ENCODE peak calls at places on chromosomes 16 and 17, in ten cellular contexts. J is lung, X is BJ, B is transverse colon, F is Calu3, K is cardiac fibroblast, R is AG04450, H is uterus, M is osteocyte, N is mucosa of descending colon. Y is an unnamed sample.

GRCh38 chr16:48963901-48964615 is 317.6 kb downstream of the CBLN1 start:
- DNase-seq in J (no peak), X (peak), B (no peak), F (peak), K (peak), R (peak), H (no peak), M (no peak), N (no peak), Y (no peak)

GRCh38 chr17:75109407-75110236 is at the start of gene ARMC7:
- DNase-seq in J (peak), X (peak), B (peak), F (peak), K (peak), R (peak), H (peak), M (peak), N (peak), Y (peak)

GRCh38 chr17:59383893-59384292 is 52.4 kb downstream of the YPEL2 start:
- DNase-seq in J (no peak), X (no peak), B (no peak), F (no peak), K (no peak), R (no peak), H (no peak), M (no peak), N (no peak), Y (no peak)

GRCh38 chr16:86449377-86450095 is 60.8 kb upstream of the FOXF1 start:
- DNase-seq in J (no peak), X (no peak), B (no peak), F (no peak), K (no peak), R (no peak), H (no peak), M (no peak), N (no peak), Y (no peak)

GRCh38 chr17:83083368-83084201 is 4.2 kb downstream of the METRNL start:
- DNase-seq in J (no peak), X (peak), B (no peak), F (peak), K (peak), R (peak), H (peak), M (no peak), N (no peak), Y (no peak)

GRCh38 chr16:4385066-4385788 is 13.6 kb downstream of the VASN start:
- DNase-seq in J (no peak), X (no peak), B (no peak), F (no peak), K (no peak), R (no peak), H (no peak), M (no peak), N (no peak), Y (no peak)

GRCh38 chr16:88747588-88748301 is 37.3 kb downstream of the PIEZO1 start:
- DNase-seq in J (no peak), X (no peak), B (peak), F (peak), K (no peak), R (no peak), H (no peak), M (no peak), N (no peak), Y (no peak)

GRCh38 chr16:1278456-1278855 is 22.6 kb downstream of the TPSD1 start:
- DNase-seq in J (no peak), X (no peak), B (no peak), F (no peak), K (no peak), R (no peak), H (no peak), M (peak), N (peak), Y (peak)

GRCh38 chr16:55703003-55704001 is 47.5 kb downstream of the SLC6A2 start:
- DNase-seq in J (no peak), X (no peak), B (no peak), F (peak), K (peak), R (peak), H (no peak), M (no peak), N (no peak), Y (no peak)

GRCh38 chr17:81039854-81040758 is 5.2 kb downstream of the BAIAP2 start:
- DNase-seq in J (no peak), X (peak), B (no peak), F (peak), K (peak), R (no peak), H (peak), M (no peak), N (no peak), Y (no peak)

GRCh38 chr17:72614476-72614870 is 478.0 kb downstream of the SLC39A11 start:
- DNase-seq in J (no peak), X (no peak), B (no peak), F (no peak), K (no peak), R (no peak), H (no peak), M (no peak), N (no peak), Y (no peak)

GRCh38 chr17:57903961-57904360 is 51.3 kb downstream of the CUEDC1 start:
- DNase-seq in J (no peak), X (no peak), B (no peak), F (no peak), K (no peak), R (no peak), H (no peak), M (no peak), N (no peak), Y (no peak)

GRCh38 chr17:76053230-76054111 is 18.8 kb downstream of the SRP68 start:
- DNase-seq in J (peak), X (no peak), B (no peak), F (peak), K (peak), R (peak), H (no peak), M (no peak), N (no peak), Y (no peak)

GRCh38 chr17:60168654-60169053 is 18.9 kb downstream of the CA4 start:
- DNase-seq in J (no peak), X (no peak), B (no peak), F (no peak), K (no peak), R (no peak), H (no peak), M (no peak), N (no peak), Y (no peak)

GRCh38 chr17:46841561-46842379 is 9.6 kb upstream of the WNT9B start:
- DNase-seq in J (no peak), X (no peak), B (no peak), F (peak), K (no peak), R (no peak), H (no peak), M (no peak), N (no peak), Y (no peak)

GRCh38 chr16:49597796-49598195 is 224.2 kb downstream of the C16orf78 start:
- DNase-seq in J (no peak), X (no peak), B (no peak), F (no peak), K (no peak), R (no peak), H (no peak), M (peak), N (no peak), Y (no peak)

GRCh38 chr16:57374067-57374534 is 1.8 kb downstream of the CX3CL1 start:
- DNase-seq in J (no peak), X (no peak), B (no peak), F (no peak), K (peak), R (no peak), H (peak), M (no peak), N (peak), Y (peak)

GRCh38 chr16:17365591-17366298 is 105.0 kb downstream of the XYLT1 start:
- DNase-seq in J (no peak), X (no peak), B (no peak), F (no peak), K (peak), R (no peak), H (no peak), M (no peak), N (no peak), Y (no peak)

GRCh38 chr17:66906321-66907278 is 57.9 kb upstream of the CACNG4 start:
- DNase-seq in J (peak), X (no peak), B (peak), F (peak), K (peak), R (peak), H (peak), M (no peak), N (peak), Y (no peak)

GRCh38 chr17:46776298-46777005 is 42.0 kb downstream of the WNT3 start:
- DNase-seq in J (no peak), X (no peak), B (no peak), F (no peak), K (no peak), R (no peak), H (no peak), M (no peak), N (no peak), Y (peak)

GRCh38 chr16:17269434-17269833 is 201.3 kb downstream of the XYLT1 start:
- DNase-seq in J (no peak), X (no peak), B (no peak), F (no peak), K (no peak), R (no peak), H (no peak), M (no peak), N (no peak), Y (no peak)

GRCh38 chr16:12095275-12096161 is 119.0 kb downstream of the SNX29 start:
- DNase-seq in J (peak), X (no peak), B (peak), F (peak), K (peak), R (peak), H (peak), M (no peak), N (no peak), Y (no peak)

GRCh38 chr17:10033982-10034381 is 128.9 kb upstream of the RCVRN start:
- DNase-seq in J (no peak), X (no peak), B (no peak), F (no peak), K (peak), R (no peak), H (no peak), M (no peak), N (no peak), Y (no peak)

GRCh38 chr16:15739449-15739848 is 89.4 kb downstream of the NDE1 start:
- DNase-seq in J (no peak), X (no peak), B (no peak), F (no peak), K (no peak), R (no peak), H (no peak), M (no peak), N (no peak), Y (no peak)

GRCh38 chr16:3590736-3591435 is 13.7 kb upstream of the NLRC3 start:
- DNase-seq in J (peak), X (no peak), B (no peak), F (no peak), K (no peak), R (no peak), H (no peak), M (no peak), N (no peak), Y (peak)

GRCh38 chr17:32917081-32917480 is 10.9 kb upstream of the TMEM98 start:
- DNase-seq in J (no peak), X (no peak), B (no peak), F (no peak), K (no peak), R (no peak), H (no peak), M (no peak), N (no peak), Y (no peak)

GRCh38 chr17:9138161-9138717 is 116.9 kb downstream of the NTN1 start:
- DNase-seq in J (no peak), X (no peak), B (no peak), F (no peak), K (no peak), R (no peak), H (no peak), M (no peak), N (no peak), Y (no peak)

GRCh38 chr17:78369791-78370381 is 8.6 kb upstream of the PGS1 start:
- DNase-seq in J (no peak), X (no peak), B (no peak), F (no peak), K (no peak), R (no peak), H (no peak), M (no peak), N (no peak), Y (no peak)

GRCh38 chr16:57115148-57115503 is 22.7 kb downstream of the CPNE2 start:
- DNase-seq in J (no peak), X (no peak), B (no peak), F (no peak), K (peak), R (no peak), H (no peak), M (no peak), N (no peak), Y (no peak)

GRCh38 chr17:61294777-61295176 is 104.9 kb upstream of the TBX2 start:
- DNase-seq in J (no peak), X (no peak), B (no peak), F (no peak), K (peak), R (no peak), H (no peak), M (no peak), N (no peak), Y (no peak)

GRCh38 chr17:78315355-78316114 is 44.3 kb downstream of the SOCS3 start:
- DNase-seq in J (peak), X (peak), B (peak), F (peak), K (peak), R (peak), H (peak), M (peak), N (peak), Y (no peak)

GRCh38 chr16:89522287-89522686 is 14.1 kb downstream of the SPG7 start:
- DNase-seq in J (no peak), X (no peak), B (no peak), F (no peak), K (no peak), R (no peak), H (no peak), M (no peak), N (no peak), Y (no peak)

GRCh38 chr16:54284319-54284930 is 2.2 kb downstream of the IRX3 start:
- DNase-seq in J (no peak), X (no peak), B (peak), F (peak), K (no peak), R (no peak), H (no peak), M (no peak), N (no peak), Y (no peak)

GRCh38 chr16:71311553-71312158 is 22.5 kb upstream of the CMTR2 start:
- DNase-seq in J (no peak), X (no peak), B (no peak), F (peak), K (peak), R (no peak), H (no peak), M (no peak), N (no peak), Y (no peak)

GRCh38 chr16:10752843-10753523 is 9.3 kb downstream of the NUBP1 start:
- DNase-seq in J (peak), X (no peak), B (peak), F (no peak), K (no peak), R (no peak), H (no peak), M (no peak), N (no peak), Y (peak)

GRCh38 chr17:8311131-8311790 is 1.2 kb downstream of the ARHGEF15 start:
- DNase-seq in J (no peak), X (no peak), B (no peak), F (no peak), K (no peak), R (no peak), H (no peak), M (no peak), N (no peak), Y (peak)

GRCh38 chr17:74986206-74986576 is 1.2 kb upstream of the CDR2L start:
- DNase-seq in J (no peak), X (no peak), B (no peak), F (no peak), K (no peak), R (no peak), H (no peak), M (no peak), N (no peak), Y (no peak)

GRCh38 chr16:27154573-27155521 is 48.5 kb upstream of the KDM8 start:
- DNase-seq in J (peak), X (no peak), B (peak), F (peak), K (peak), R (no peak), H (peak), M (no peak), N (peak), Y (no peak)

GRCh38 chr16:1871974-1872635 is at the start of gene MEIOB:
- DNase-seq in J (peak), X (no peak), B (peak), F (no peak), K (peak), R (no peak), H (no peak), M (peak), N (no peak), Y (no peak)

GRCh38 chr17:79075433-79075805 is 795 bp downstream of the ENGASE start:
- DNase-seq in J (no peak), X (no peak), B (no peak), F (no peak), K (peak), R (no peak), H (no peak), M (no peak), N (no peak), Y (no peak)

GRCh38 chr16:51816929-51817328 is 665.9 kb upstream of the SALL1 start:
- DNase-seq in J (no peak), X (no peak), B (no peak), F (no peak), K (peak), R (no peak), H (no peak), M (no peak), N (no peak), Y (no peak)

GRCh38 chr16:51820176-51820575 is 669.1 kb upstream of the SALL1 start:
- DNase-seq in J (no peak), X (no peak), B (no peak), F (no peak), K (no peak), R (no peak), H (no peak), M (no peak), N (no peak), Y (no peak)

GRCh38 chr16:51821527-51821926 is 670.5 kb upstream of the SALL1 start:
- DNase-seq in J (no peak), X (no peak), B (no peak), F (no peak), K (no peak), R (no peak), H (no peak), M (no peak), N (no peak), Y (no peak)

GRCh38 chr16:51815527-51815926 is 664.5 kb upstream of the SALL1 start:
- DNase-seq in J (no peak), X (no peak), B (no peak), F (no peak), K (no peak), R (no peak), H (no peak), M (no peak), N (no peak), Y (no peak)

DNA sequence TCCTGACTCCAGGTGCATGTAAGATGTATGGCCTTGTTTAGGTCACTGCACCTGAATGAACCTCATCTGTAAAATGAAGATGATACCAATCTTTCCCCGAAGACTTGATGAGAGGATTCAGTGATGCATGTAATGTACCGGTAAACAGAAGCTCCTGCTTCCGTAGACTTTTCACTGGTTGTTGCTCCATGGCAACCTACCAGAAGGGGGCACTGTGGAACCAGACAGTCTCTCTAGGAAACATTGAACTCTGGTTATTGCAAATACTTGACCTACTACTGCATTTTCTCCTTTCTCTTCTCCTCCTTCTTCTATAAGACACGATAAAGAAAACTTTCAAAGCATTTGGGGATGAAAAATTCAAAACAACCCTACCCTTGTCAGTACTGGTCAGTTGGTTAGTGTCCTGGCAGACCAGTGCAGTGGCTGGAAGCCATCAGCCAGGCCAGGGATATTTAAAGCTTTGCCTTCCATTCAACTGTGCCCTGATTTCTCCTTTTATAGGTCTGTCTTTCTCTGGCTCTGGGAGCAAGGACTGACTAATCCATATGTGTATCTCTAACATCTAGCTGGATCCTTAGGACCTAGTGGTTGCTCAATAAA is 667.4 kb upstream of the SALL1 start:
- DNase-seq in J (no peak), X (no peak), B (peak), F (peak), K (peak), R (peak), H (peak), M (no peak), N (no peak), Y (no peak)
- TF ChIP-seq CTCF in J (peak), X (peak), B (peak), F (peak), K (peak), R (peak), H (peak), M (peak), N (peak), Y (peak)

GRCh38 chr16:85347213-85347591 is 234.9 kb upstream of the CIBAR2 start:
- DNase-seq in J (no peak), X (no peak), B (no peak), F (peak), K (no peak), R (no peak), H (no peak), M (no peak), N (no peak), Y (no peak)
- TF ChIP-seq CTCF in J (peak), X (peak), B (peak), F (peak), K (peak), R (peak), H (no peak), M (peak), N (no peak), Y (peak)

GRCh38 chr16:23990507-23990906 is 154.7 kb downstream of the PRKCB start:
- DNase-seq in J (no peak), X (no peak), B (no peak), F (no peak), K (no peak), R (no peak), H (no peak), M (no peak), N (no peak), Y (no peak)

GRCh38 chr16:23986455-23986854 is 150.7 kb downstream of the PRKCB start:
- DNase-seq in J (no peak), X (no peak), B (no peak), F (no peak), K (no peak), R (no peak), H (no peak), M (no peak), N (no peak), Y (no peak)

GRCh38 chr16:23991044-23991443 is 155.3 kb downstream of the PRKCB start:
- DNase-seq in J (no peak), X (no peak), B (no peak), F (no peak), K (no peak), R (no peak), H (no peak), M (no peak), N (no peak), Y (no peak)

GRCh38 chr16:23981429-23982399 is 145.9 kb downstream of the PRKCB start:
- DNase-seq in J (no peak), X (no peak), B (no peak), F (no peak), K (no peak), R (no peak), H (no peak), M (no peak), N (no peak), Y (no peak)

DNA sequence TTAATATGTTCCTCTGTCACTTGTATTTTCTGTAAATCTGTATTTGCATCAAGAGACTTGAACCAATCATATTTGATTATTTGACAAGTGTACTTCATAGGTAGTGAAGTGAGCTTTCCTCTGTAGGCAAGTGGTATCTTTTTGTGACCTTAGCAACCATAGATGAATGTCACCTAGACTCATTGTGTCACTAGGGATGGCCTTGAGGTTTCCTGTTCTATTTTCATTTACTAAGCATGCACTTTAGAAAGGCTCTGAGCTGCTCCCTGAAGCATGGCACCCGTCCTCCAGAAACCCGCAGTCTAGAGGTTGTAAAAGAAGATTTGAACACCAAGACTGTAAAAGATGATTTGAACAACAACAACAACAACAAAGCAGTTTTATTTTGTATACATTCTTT is 151.7 kb downstream of the PRKCB start:
- DNase-seq in J (no peak), X (no peak), B (no peak), F (no peak), K (no peak), R (no peak), H (no peak), M (no peak), N (no peak), Y (no peak)
- TF ChIP-seq CTCF in J (no peak), X (no peak), B (no peak), F (no peak), K (no peak), R (no peak), H (no peak), M (no peak), N (no peak), Y (no peak)

GRCh38 chr17:42457107-42457787 is 1.4 kb upstream of the ATP6V0A1 start:
- DNase-seq in J (no peak), X (no peak), B (no peak), F (no peak), K (no peak), R (no peak), H (no peak), M (no peak), N (no peak), Y (no peak)

GRCh38 chr17:42460371-42460770 is 1.7 kb downstream of the ATP6V0A1 start:
- DNase-seq in J (no peak), X (no peak), B (no peak), F (no peak), K (no peak), R (no peak), H (no peak), M (no peak), N (no peak), Y (no peak)

GRCh38 chr17:42458497-42459255 is at the start of gene ATP6V0A1:
- DNase-seq in J (peak), X (no peak), B (peak), F (peak), K (peak), R (no peak), H (peak), M (peak), N (peak), Y (peak)

GRCh38 chr17:42459983-42460300 is 1.3 kb downstream of the ATP6V0A1 start:
- DNase-seq in J (no peak), X (no peak), B (no peak), F (no peak), K (peak), R (no peak), H (no peak), M (no peak), N (no peak), Y (no peak)

GRCh38 chr17:42459256-42459982 is 741 bp downstream of the ATP6V0A1 start:
- DNase-seq in J (no peak), X (no peak), B (peak), F (peak), K (peak), R (no peak), H (peak), M (no peak), N (peak), Y (no peak)
- TF ChIP-seq CTCF in J (peak), X (peak), B (peak), F (no peak), K (peak), R (peak), H (no peak), M (peak), N (no peak), Y (peak)

Y was measured in chondrocyte.